ENCODE peak calls at places on chromosomes 12 and 14, in nine cellular contexts. F is breast epithelium; O is psoas muscle; K is H9; W is uterus; V is Peyer's patch; H is AG04450; U is A549; I is CD8-positive, alpha-beta T cell. J is an unnamed sample.

GRCh38 chr12:121668750-121669524 is 517 bp downstream of the MORN3 start:
- DNase-seq in F (no peak), O (peak; percentile 64), K (peak; percentile 82), W (no peak), V (peak; percentile 74), H (no peak), U (peak; percentile 51), I (peak; percentile 73), J (peak; percentile 53)

GRCh38 chr14:50659327-50659974 is 8.7 kb downstream of the SAV1 start:
- DNase-seq in F (peak; percentile 70), O (no peak), K (no peak), W (no peak), V (no peak), H (no peak), U (no peak), I (no peak), J (no peak)

GRCh38 chr14:80388980-80389711 is 177.8 kb upstream of the DIO2 start:
- DNase-seq in F (no peak), O (no peak), K (no peak), W (no peak), V (no peak), H (peak; percentile 76), U (peak; percentile 55), I (no peak), J (no peak)

GRCh38 chr14:30270200-30271161 is 288.5 kb upstream of the G2E3 start:
- DNase-seq in F (peak; percentile 74), O (peak; percentile 91), K (peak; percentile 94), W (peak; percentile 72), V (peak; percentile 84), H (peak; percentile 61), U (peak; percentile 78), I (peak; percentile 19), J (peak; percentile 26)

GRCh38 chr12:2341871-2342270 is 289.1 kb downstream of the CACNA1C start:
- DNase-seq in F (no peak), O (no peak), K (no peak), W (no peak), V (no peak), H (peak; percentile 39), U (no peak), I (no peak), J (no peak)

GRCh38 chr12:104190641-104191176 is 24.9 kb upstream of the TXNRD1 start:
- DNase-seq in F (no peak), O (no peak), K (no peak), W (no peak), V (no peak), H (no peak), U (no peak), I (no peak), J (no peak)

GRCh38 chr14:69260246-69260978 is 454 bp downstream of the GALNT16 start:
- DNase-seq in F (no peak), O (peak; percentile 64), K (peak; percentile 60), W (no peak), V (no peak), H (no peak), U (peak; percentile 47), I (no peak), J (no peak)

GRCh38 chr12:22631863-22632463 is 7.0 kb downstream of the ETNK1 start:
- DNase-seq in F (no peak), O (no peak), K (no peak), W (no peak), V (no peak), H (no peak), U (no peak), I (no peak), J (no peak)

GRCh38 chr12:96416033-96416790 is 16.0 kb upstream of the CDK17 start:
- DNase-seq in F (no peak), O (no peak), K (no peak), W (no peak), V (no peak), H (peak; percentile 60), U (peak; percentile 55), I (no peak), J (no peak)

GRCh38 chr12:97921957-97922722 is 459.5 kb downstream of the RMST start:
- DNase-seq in F (no peak), O (no peak), K (no peak), W (peak; percentile 14), V (no peak), H (no peak), U (no peak), I (no peak), J (no peak)

GRCh38 chr12:52552055-52552454 is 890 bp downstream of the KRT71 start:
- DNase-seq in F (no peak), O (peak; percentile 28), K (no peak), W (no peak), V (no peak), H (no peak), U (no peak), I (no peak), J (no peak)

GRCh38 chr12:100141998-100142850 is 450 bp downstream of the BLTP3B start:
- DNase-seq in F (peak; percentile 60), O (peak; percentile 69), K (peak; percentile 55), W (peak; percentile 46), V (peak; percentile 62), H (no peak), U (peak; percentile 77), I (peak; percentile 40), J (peak; percentile 20)

GRCh38 chr12:122203968-122204828 is 689 bp downstream of the B3GNT4 start:
- DNase-seq in F (peak; percentile 49), O (no peak), K (no peak), W (no peak), V (peak; percentile 49), H (no peak), U (no peak), I (peak; percentile 34), J (no peak)

GRCh38 chr12:130768120-130768519 is 52.0 kb upstream of the RIMBP2 start:
- DNase-seq in F (no peak), O (no peak), K (no peak), W (no peak), V (no peak), H (no peak), U (no peak), I (no peak), J (no peak)

GRCh38 chr12:46455648-46456352 is 83.2 kb upstream of the SLC38A2 start:
- DNase-seq in F (no peak), O (no peak), K (no peak), W (no peak), V (no peak), H (no peak), U (peak; percentile 23), I (no peak), J (no peak)

GRCh38 chr12:108720757-108721514 is 10.4 kb downstream of the CORO1C start:
- DNase-seq in F (no peak), O (no peak), K (no peak), W (no peak), V (no peak), H (no peak), U (no peak), I (no peak), J (no peak)

GRCh38 chr12:52975820-52976573 is 27.1 kb downstream of the KRT18 start:
- DNase-seq in F (no peak), O (no peak), K (peak; percentile 86), W (no peak), V (peak; percentile 77), H (no peak), U (peak; percentile 92), I (no peak), J (no peak)

GRCh38 chr12:54993181-54993835 is 8.7 kb upstream of the TESPA1 start:
- DNase-seq in F (no peak), O (no peak), K (peak; percentile 53), W (no peak), V (peak; percentile 78), H (peak; percentile 20), U (peak; percentile 75), I (peak; percentile 59), J (peak; percentile 43)

GRCh38 chr12:127192391-127192790 is 1074.6 kb upstream of the TMEM132C start:
- DNase-seq in F (no peak), O (no peak), K (no peak), W (no peak), V (no peak), H (no peak), U (no peak), I (no peak), J (no peak)

GRCh38 chr14:44162197-44162596 is 344.9 kb downstream of the FSCB start:
- DNase-seq in F (no peak), O (no peak), K (no peak), W (no peak), V (peak; percentile 82), H (no peak), U (peak; percentile 12), I (no peak), J (no peak)

DNA sequence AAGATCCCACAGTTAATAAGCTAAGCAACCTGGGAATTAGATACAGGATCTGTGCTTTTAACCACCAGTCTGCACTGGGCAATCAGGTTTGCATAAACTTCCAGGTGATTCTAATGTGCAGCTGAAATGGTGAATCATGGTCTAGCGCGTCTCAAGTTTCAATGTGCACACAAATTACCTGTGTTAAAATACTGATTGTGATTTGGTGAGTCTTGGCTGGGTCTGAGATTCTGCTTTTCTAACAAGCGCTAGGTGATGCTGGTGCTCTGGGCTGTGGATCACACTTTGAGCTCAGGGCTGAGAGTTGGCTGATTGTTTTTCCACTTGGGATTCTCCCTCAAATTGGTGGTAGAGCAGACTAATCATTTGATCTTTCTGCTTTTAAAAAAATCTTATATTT is 124.8 kb downstream of the C12orf75 start:
- DNase-seq in F (no peak), O (no peak), K (no peak), W (no peak), V (no peak), H (no peak), U (no peak), I (no peak), J (no peak)
- TF ChIP-seq CTCF in F (no peak), O (no peak), K (no peak), W (no peak), V (no peak), H (no peak), U (no peak), I (no peak), J (no peak)

DNA sequence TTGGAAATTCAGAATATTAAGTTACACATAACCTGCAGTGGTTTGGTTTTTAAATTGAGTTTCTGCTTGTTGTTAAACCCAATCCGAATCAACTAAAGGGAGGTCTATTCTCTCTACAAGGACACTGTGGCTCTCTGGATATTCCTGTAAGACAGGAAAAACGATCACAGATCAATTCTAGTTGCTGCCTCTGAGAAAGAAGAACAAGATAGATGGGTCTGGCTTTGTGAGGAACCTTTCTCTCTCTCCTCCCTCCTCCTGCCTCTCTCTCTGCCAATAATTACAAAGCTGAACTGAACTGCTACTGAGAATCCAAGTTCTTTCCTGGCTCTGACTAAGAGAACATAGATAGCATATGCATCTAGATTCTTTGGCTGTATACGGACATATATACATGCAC is 27.6 kb downstream of the ETV6 start:
- DNase-seq in F (no peak), O (no peak), K (no peak), W (no peak), V (no peak), H (no peak), U (no peak), I (no peak), J (no peak)
- H3K27ac ChIP-seq in F (peak overlapping the region; percentile 58), O (no peak overlapping the region), K (no peak overlapping the region), W (no peak overlapping the region), V (no peak overlapping the region), H (no peak overlapping the region), U (no peak overlapping the region), I (no peak overlapping the region), J (no peak overlapping the region)

GRCh38 chr14:59347915-59348314 is 117.3 kb downstream of the GPR135 start:
- DNase-seq in F (no peak), O (no peak), K (no peak), W (no peak), V (no peak), H (no peak), U (no peak), I (no peak), J (no peak)
- TF ChIP-seq CTCF in F (no peak), O (no peak), K (no peak), W (no peak), V (no peak), H (no peak), U (no peak), I (no peak), J (no peak)

GRCh38 chr14:60865378-60866127 is 115.3 kb downstream of the TRMT5 start:
- DNase-seq in F (no peak), O (no peak), K (no peak), W (no peak), V (no peak), H (no peak), U (no peak), I (no peak), J (no peak)
- H3K27ac ChIP-seq in F (no peak overlapping the region), O (peak overlapping the region; percentile 74), K (no peak overlapping the region), W (peak overlapping the region; percentile 57), V (no peak overlapping the region), H (no peak overlapping the region), U (no peak overlapping the region), I (no peak overlapping the region), J (no peak overlapping the region)